ENCODE peak calls at places on chromosomes 16 and 17, in five cellular contexts. One of them, this sample, is unnamed.

GRCh38 chr16:49455181-49455990 is 81.8 kb downstream of the C16orf78 start:
- DNase-seq in spleen: peak
- DNase-seq in suprapubic skin: peak
- DNase-seq in lower lobe of right lung: no peak
- DNase-seq in Panc1: no peak
- DNase-seq in this sample: peak

GRCh38 chr17:62750502-62751349 is 57.4 kb downstream of the MARCHF10 start:
- DNase-seq in spleen: no peak
- DNase-seq in suprapubic skin: peak
- DNase-seq in lower lobe of right lung: no peak
- DNase-seq in Panc1: no peak
- DNase-seq in this sample: no peak

GRCh38 chr17:75244133-75244866 is 17.1 kb downstream of the GGA3 start:
- DNase-seq in spleen: peak
- DNase-seq in suprapubic skin: no peak
- DNase-seq in lower lobe of right lung: no peak
- DNase-seq in Panc1: no peak
- DNase-seq in this sample: no peak

GRCh38 chr16:56202036-56202435 is 10.7 kb downstream of the GNAO1 start:
- DNase-seq in spleen: no peak
- DNase-seq in suprapubic skin: no peak
- DNase-seq in lower lobe of right lung: no peak
- DNase-seq in Panc1: no peak
- DNase-seq in this sample: no peak

GRCh38 chr17:40590742-40591141 is 25.5 kb upstream of the CCR7 start:
- DNase-seq in spleen: no peak
- DNase-seq in suprapubic skin: no peak
- DNase-seq in lower lobe of right lung: no peak
- DNase-seq in Panc1: no peak
- DNase-seq in this sample: no peak

GRCh38 chr17:64788286-64789060 is 126.4 kb upstream of the SMURF2 start:
- DNase-seq in spleen: peak
- DNase-seq in suprapubic skin: peak
- DNase-seq in lower lobe of right lung: no peak
- DNase-seq in Panc1: no peak
- DNase-seq in this sample: peak

GRCh38 chr16:17392857-17393421 is 77.8 kb downstream of the XYLT1 start:
- DNase-seq in spleen: no peak
- DNase-seq in suprapubic skin: no peak
- DNase-seq in lower lobe of right lung: no peak
- DNase-seq in Panc1: no peak
- DNase-seq in this sample: no peak

GRCh38 chr16:48720266-48720665 is 110.3 kb upstream of the N4BP1 start:
- DNase-seq in spleen: no peak
- DNase-seq in suprapubic skin: no peak
- DNase-seq in lower lobe of right lung: no peak
- DNase-seq in Panc1: no peak
- DNase-seq in this sample: no peak

GRCh38 chr17:58232707-58233156 is 5.7 kb upstream of the LPO start:
- DNase-seq in spleen: no peak
- DNase-seq in suprapubic skin: no peak
- DNase-seq in lower lobe of right lung: peak
- DNase-seq in Panc1: no peak
- DNase-seq in this sample: no peak

GRCh38 chr16:17034477-17035252 is 436.1 kb downstream of the XYLT1 start:
- DNase-seq in spleen: no peak
- DNase-seq in suprapubic skin: no peak
- DNase-seq in lower lobe of right lung: no peak
- DNase-seq in Panc1: no peak
- DNase-seq in this sample: no peak

DNA sequence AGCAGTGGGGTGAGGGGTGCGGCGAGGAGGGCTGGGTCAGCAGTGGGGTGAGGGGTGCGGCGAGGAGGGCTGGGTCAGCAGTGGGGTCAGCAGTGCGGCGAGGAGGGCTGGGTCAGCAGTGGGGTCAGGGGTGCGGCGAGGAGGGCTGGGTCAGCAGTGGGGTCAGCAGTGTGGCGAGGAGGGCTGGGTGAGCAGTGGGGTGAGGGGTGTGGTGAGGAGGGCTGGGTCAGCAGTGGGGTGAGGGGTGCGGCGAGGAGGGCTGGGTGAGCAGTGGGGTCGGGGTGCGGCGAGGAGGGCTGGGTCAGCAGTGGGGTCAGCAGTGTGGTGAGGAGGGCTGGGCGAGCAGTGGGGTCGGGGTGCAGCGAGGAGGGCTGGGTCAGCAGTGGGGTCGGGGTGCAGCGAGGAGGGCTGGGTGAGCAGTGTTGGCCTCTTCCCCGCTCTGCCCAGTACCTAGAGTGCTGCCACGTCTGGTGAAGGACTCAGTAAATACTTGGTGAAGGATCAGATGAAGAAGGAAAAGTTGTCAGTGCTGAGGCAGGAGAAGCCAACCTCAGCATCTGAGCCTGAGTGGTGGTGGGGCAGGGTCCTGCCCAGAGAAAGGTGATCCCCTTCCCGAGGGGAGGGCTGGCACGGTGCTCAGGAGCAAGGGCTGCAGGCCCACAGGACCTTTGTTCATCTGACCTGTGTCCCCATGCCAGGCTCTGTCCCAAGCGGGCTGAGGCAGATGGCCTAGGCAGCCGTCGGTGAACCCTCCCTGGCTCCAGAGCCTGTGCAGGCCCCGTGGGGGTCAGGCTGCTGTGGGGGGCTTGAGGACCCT is 94.0 kb downstream of the METRNL start:
- DNase-seq in spleen: peak
- DNase-seq in suprapubic skin: no peak
- DNase-seq in lower lobe of right lung: no peak
- DNase-seq in Panc1: no peak
- DNase-seq in this sample: peak
- H3K4me3 ChIP-seq in spleen: no peak
- H3K4me3 ChIP-seq in suprapubic skin: no peak
- H3K4me3 ChIP-seq in lower lobe of right lung: no peak
- H3K4me3 ChIP-seq in Panc1: no peak
- H3K4me3 ChIP-seq in this sample: no peak

GRCh38 chr17:39579318-39580081 is 28.2 kb downstream of the NEUROD2 start:
- DNase-seq in spleen: no peak
- DNase-seq in suprapubic skin: no peak
- DNase-seq in lower lobe of right lung: no peak
- DNase-seq in Panc1: no peak
- DNase-seq in this sample: no peak
- H3K4me3 ChIP-seq in spleen: no peak
- H3K4me3 ChIP-seq in suprapubic skin: no peak
- H3K4me3 ChIP-seq in lower lobe of right lung: no peak
- H3K4me3 ChIP-seq in Panc1: no peak
- H3K4me3 ChIP-seq in this sample: no peak

GRCh38 chr17:49213803-49214202 is 3.3 kb downstream of the ABI3 start:
- DNase-seq in spleen: no peak
- DNase-seq in suprapubic skin: no peak
- DNase-seq in lower lobe of right lung: no peak
- DNase-seq in Panc1: no peak
- DNase-seq in this sample: no peak
- H3K4me3 ChIP-seq in spleen: peak
- H3K4me3 ChIP-seq in suprapubic skin: no peak
- H3K4me3 ChIP-seq in lower lobe of right lung: peak
- H3K4me3 ChIP-seq in Panc1: no peak
- H3K4me3 ChIP-seq in this sample: no peak

DNA sequence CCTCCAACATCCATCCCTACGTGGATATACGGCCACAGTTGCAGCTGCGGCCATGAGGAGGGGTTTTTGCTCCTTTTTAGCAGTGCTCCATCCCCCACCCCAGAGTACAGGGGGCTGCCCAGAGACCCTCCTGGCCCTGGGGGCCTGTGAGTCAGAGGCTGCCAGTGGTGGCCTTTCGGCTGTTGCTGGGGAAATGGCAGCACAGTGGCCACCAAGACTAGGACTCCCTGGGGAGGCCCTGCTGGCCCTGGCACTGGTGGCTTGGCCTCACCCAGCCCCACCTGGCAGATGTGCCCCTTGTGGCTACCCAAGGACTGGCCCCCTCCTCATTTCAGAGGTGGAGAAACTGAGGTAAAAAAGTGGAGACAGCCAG is 29.1 kb downstream of the RAI1 start:
- DNase-seq in spleen: no peak
- DNase-seq in suprapubic skin: no peak
- DNase-seq in lower lobe of right lung: no peak
- DNase-seq in Panc1: no peak
- DNase-seq in this sample: no peak
- H3K4me3 ChIP-seq in spleen: no peak
- H3K4me3 ChIP-seq in suprapubic skin: no peak
- H3K4me3 ChIP-seq in lower lobe of right lung: no peak
- H3K4me3 ChIP-seq in Panc1: no peak
- H3K4me3 ChIP-seq in this sample: no peak

DNA sequence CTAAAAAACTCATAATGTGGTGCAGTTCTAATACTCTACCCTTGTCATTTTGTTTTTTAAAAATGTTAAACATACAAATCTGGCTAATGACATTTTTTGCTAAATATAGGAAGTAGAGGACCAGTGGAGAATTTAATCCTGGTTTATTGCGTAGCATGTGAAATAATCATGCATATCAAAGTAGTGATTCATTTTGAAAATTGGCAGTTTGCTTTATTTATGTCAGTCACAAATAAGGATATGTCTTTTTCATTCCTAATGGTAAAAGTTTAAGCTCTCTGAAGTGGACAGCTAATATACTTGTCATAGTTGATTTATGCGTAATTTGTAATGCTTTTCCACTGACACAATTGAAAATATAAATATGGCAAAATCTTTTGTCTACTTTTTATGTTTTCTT is 224.2 kb downstream of the BCAS3 start:
- DNase-seq in spleen: no peak
- DNase-seq in suprapubic skin: no peak
- DNase-seq in lower lobe of right lung: no peak
- DNase-seq in Panc1: no peak
- DNase-seq in this sample: no peak
- H3K4me3 ChIP-seq in spleen: no peak
- H3K4me3 ChIP-seq in suprapubic skin: no peak
- H3K4me3 ChIP-seq in lower lobe of right lung: no peak
- H3K4me3 ChIP-seq in Panc1: no peak
- H3K4me3 ChIP-seq in this sample: no peak

DNA sequence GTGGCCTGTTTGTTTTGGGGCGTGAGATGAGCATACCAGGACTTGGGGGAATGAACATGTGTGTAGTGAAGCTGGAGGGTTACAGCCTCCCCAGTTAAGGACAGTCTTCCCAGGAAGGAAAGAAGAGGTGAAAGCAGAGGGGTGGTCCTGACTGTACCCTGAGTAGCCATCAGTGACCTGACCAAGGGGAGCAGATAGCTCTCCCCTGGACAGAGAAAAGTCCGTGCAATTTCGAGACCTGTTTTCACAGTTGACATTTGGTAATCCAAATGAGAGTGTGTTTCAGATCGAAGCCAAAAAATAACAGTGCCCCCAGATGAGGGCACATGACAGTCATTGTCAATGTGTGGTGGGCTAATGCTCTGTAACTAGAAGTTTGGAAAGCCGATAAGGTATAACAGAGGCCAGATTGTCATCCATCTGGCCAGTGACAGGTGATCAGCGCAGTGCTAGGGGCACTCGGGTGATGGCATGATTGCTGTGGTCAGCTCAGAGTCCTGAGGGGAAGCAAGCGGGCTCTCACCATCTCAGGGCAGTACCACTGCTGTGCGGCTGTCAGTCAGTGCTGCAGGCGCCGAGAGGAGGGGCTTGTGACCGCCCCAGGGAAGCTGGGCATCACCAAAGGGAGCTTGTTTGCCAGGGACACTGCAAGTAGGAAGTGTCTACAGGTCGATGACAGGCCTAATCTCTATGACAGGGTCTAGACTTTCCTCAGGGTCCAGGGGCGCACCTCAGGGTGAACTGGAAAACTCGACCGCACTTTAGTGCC is 1.1 kb upstream of the NME2 start:
- DNase-seq in spleen: peak
- DNase-seq in suprapubic skin: no peak
- DNase-seq in lower lobe of right lung: no peak
- DNase-seq in Panc1: no peak
- DNase-seq in this sample: no peak
- H3K4me3 ChIP-seq in spleen: no peak
- H3K4me3 ChIP-seq in suprapubic skin: peak
- H3K4me3 ChIP-seq in lower lobe of right lung: peak
- H3K4me3 ChIP-seq in Panc1: peak
- H3K4me3 ChIP-seq in this sample: peak

GRCh38 chr17:45298546-45299285 is 18.1 kb downstream of the MAP3K14 start:
- DNase-seq in spleen: no peak
- DNase-seq in suprapubic skin: no peak
- DNase-seq in lower lobe of right lung: no peak
- DNase-seq in Panc1: no peak
- DNase-seq in this sample: no peak

GRCh38 chr17:45296003-45296832 is 20.6 kb downstream of the MAP3K14 start:
- DNase-seq in spleen: peak
- DNase-seq in suprapubic skin: no peak
- DNase-seq in lower lobe of right lung: peak
- DNase-seq in Panc1: no peak
- DNase-seq in this sample: no peak

GRCh38 chr17:45294506-45294905 is 22.3 kb downstream of the MAP3K14 start:
- DNase-seq in spleen: no peak
- DNase-seq in suprapubic skin: no peak
- DNase-seq in lower lobe of right lung: no peak
- DNase-seq in Panc1: no peak
- DNase-seq in this sample: no peak

GRCh38 chr17:45299311-45299710 is 17.5 kb downstream of the MAP3K14 start:
- DNase-seq in spleen: no peak
- DNase-seq in suprapubic skin: no peak
- DNase-seq in lower lobe of right lung: no peak
- DNase-seq in Panc1: no peak
- DNase-seq in this sample: no peak

GRCh38 chr17:45296833-45297124 is 20.0 kb downstream of the MAP3K14 start:
- DNase-seq in spleen: no peak
- DNase-seq in suprapubic skin: no peak
- DNase-seq in lower lobe of right lung: no peak
- DNase-seq in Panc1: no peak
- DNase-seq in this sample: no peak
- H3K4me3 ChIP-seq in spleen: no peak
- H3K4me3 ChIP-seq in suprapubic skin: no peak
- H3K4me3 ChIP-seq in lower lobe of right lung: no peak
- H3K4me3 ChIP-seq in Panc1: no peak
- H3K4me3 ChIP-seq in this sample: no peak

This sample was measured in RWPE2.